ENCODE peak calls at places on chromosomes 6 and 20, in four cellular contexts. Y is SK-N-SH, A is K562, P is HepG2. G is an unnamed sample.

GRCh38 chr6:23435798-23436197 is 690.2 kb upstream of the NRSN1 start:
- DNase-seq in Y (no peak), A (no peak), P (no peak), G (no peak)

GRCh38 chr20:54112221-54112884 is 42.0 kb upstream of the BCAS1 start:
- DNase-seq in Y (no peak), P (no peak), A (no peak), G (no peak)

GRCh38 chr6:13485303-13485702 is 2.1 kb downstream of the GFOD1 start:
- DNase-seq in A (no peak), Y (no peak), P (no peak), G (no peak)

GRCh38 chr6:119586250-119586882 is 236.8 kb upstream of the MAN1A1 start:
- DNase-seq in A (no peak), Y (no peak), P (no peak), G (no peak)

GRCh38 chr20:19974621-19975435 is 42.3 kb upstream of the NAA20 start:
- DNase-seq in Y (peak), A (no peak), P (no peak), G (no peak)

GRCh38 chr6:25787469-25787868 is 32.9 kb downstream of the SLC17A4 start:
- DNase-seq in A (no peak), Y (no peak), P (no peak), G (no peak)

GRCh38 chr6:47044418-47044817 is 2.3 kb upstream of the ADGRF1 start:
- DNase-seq in A (no peak), P (no peak), Y (no peak), G (no peak)

GRCh38 chr6:161410736-161411135 is 136.9 kb upstream of the AGPAT4 start:
- DNase-seq in A (no peak), P (no peak), Y (no peak), G (no peak)

GRCh38 chr6:141957271-141957670 is 175.5 kb upstream of the GJE1 start:
- DNase-seq in A (no peak), P (no peak), Y (no peak), G (no peak)

GRCh38 chr6:128095362-128095761 is 194.5 kb upstream of the THEMIS start:
- DNase-seq in P (no peak), Y (no peak), A (no peak), G (no peak)

GRCh38 chr6:148471624-148472494 is 129.2 kb downstream of the SASH1 start:
- DNase-seq in Y (no peak), A (no peak), P (no peak), G (no peak)

GRCh38 chr6:158762787-158763439 is 56.3 kb downstream of the EZR start:
- DNase-seq in P (no peak), A (peak), Y (no peak), G (no peak)

GRCh38 chr6:95743591-95743990 is 166.3 kb downstream of the MANEA start:
- DNase-seq in Y (no peak), A (no peak), P (peak), G (peak)

GRCh38 chr6:25472314-25472713 is 179.7 kb upstream of the SCGN start:
- DNase-seq in A (no peak), Y (peak), P (no peak), G (no peak)

GRCh38 chr20:51801220-51801991 is 915 bp downstream of the SALL4 start:
- DNase-seq in P (no peak), A (no peak), Y (peak), G (peak)

GRCh38 chr6:21969192-21969591 is 327.6 kb downstream of the PRL start:
- DNase-seq in P (no peak), A (no peak), Y (no peak), G (no peak)

GRCh38 chr6:122779672-122780066 is at the start of gene FABP7:
- DNase-seq in P (no peak), Y (no peak), A (no peak), G (no peak)

GRCh38 chr6:44999066-44999465 is 329.1 kb upstream of the RUNX2 start:
- DNase-seq in A (no peak), Y (no peak), P (no peak), G (no peak)

GRCh38 chr20:40646321-40647212 is 42.5 kb downstream of the MAFB start:
- DNase-seq in Y (no peak), P (no peak), A (no peak), G (no peak)

GRCh38 chr20:62733250-62733842 is 24.7 kb downstream of the NTSR1 start:
- DNase-seq in P (no peak), Y (no peak), A (no peak), G (no peak)

GRCh38 chr6:67888886-67889681 is 746.0 kb upstream of the ADGRB3 start:
- DNase-seq in P (peak), A (peak), Y (no peak), G (no peak)

GRCh38 chr6:6564154-6564553 is 24.4 kb upstream of the LY86 start:
- DNase-seq in A (no peak), P (no peak), Y (no peak), G (no peak)

GRCh38 chr6:89495961-89496535 is 63.1 kb downstream of the ANKRD6 start:
- DNase-seq in P (no peak), A (no peak), Y (peak), G (no peak)

GRCh38 chr20:1224205-1224604 is 1.6 kb upstream of the RAD21L1 start:
- DNase-seq in Y (no peak), P (no peak), A (no peak), G (no peak)

GRCh38 chr6:11769816-11770545 is 8.6 kb downstream of the ADTRP start:
- DNase-seq in A (no peak), P (no peak), Y (no peak), G (peak)

GRCh38 chr6:82385102-82385501 is 21.5 kb downstream of the TPBG start:
- DNase-seq in P (no peak), Y (no peak), A (no peak), G (no peak)

GRCh38 chr20:40986774-40987173 is 41.8 kb upstream of the TOP1 start:
- DNase-seq in A (no peak), Y (no peak), P (no peak), G (no peak)

DNA sequence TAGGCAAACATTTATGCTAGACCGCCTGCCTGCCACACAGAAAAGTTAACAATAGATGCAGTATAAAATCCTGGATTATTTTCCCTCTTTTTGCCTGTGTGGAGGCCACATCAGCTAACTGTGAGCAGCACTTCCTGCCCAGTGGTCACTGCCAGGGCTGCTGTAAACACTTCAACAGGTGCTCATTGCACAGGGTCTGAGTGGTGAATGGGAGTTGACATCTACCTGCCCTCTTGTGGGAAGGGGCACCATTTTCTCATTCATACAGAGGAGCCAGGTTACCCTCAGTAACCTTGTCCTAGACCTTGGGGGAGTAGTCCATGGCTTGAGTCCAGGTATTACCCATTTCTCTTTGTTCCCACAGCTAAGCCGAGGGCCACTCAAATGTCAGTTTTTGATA is 235.3 kb downstream of the TMEM242 start:
- DNase-seq in A (no peak), Y (no peak), P (no peak), G (no peak)
- TF ChIP-seq FOXJ3 in A (no peak), Y (no peak), P (no peak), G (no peak)

GRCh38 chr6:32971581-32972352 is 3.4 kb downstream of the BRD2 start:
- DNase-seq in Y (peak), P (peak), A (peak), G (peak)

GRCh38 chr6:32973934-32974333 is 5.5 kb downstream of the BRD2 start:
- DNase-seq in A (peak), P (no peak), Y (peak), G (no peak)

GRCh38 chr6:32973144-32973854 is 4.9 kb downstream of the BRD2 start:
- DNase-seq in P (peak), Y (no peak), A (peak), G (peak)

GRCh38 chr6:32971245-32971580 is 2.8 kb downstream of the BRD2 start:
- DNase-seq in P (no peak), Y (no peak), A (no peak), G (no peak)

DNA sequence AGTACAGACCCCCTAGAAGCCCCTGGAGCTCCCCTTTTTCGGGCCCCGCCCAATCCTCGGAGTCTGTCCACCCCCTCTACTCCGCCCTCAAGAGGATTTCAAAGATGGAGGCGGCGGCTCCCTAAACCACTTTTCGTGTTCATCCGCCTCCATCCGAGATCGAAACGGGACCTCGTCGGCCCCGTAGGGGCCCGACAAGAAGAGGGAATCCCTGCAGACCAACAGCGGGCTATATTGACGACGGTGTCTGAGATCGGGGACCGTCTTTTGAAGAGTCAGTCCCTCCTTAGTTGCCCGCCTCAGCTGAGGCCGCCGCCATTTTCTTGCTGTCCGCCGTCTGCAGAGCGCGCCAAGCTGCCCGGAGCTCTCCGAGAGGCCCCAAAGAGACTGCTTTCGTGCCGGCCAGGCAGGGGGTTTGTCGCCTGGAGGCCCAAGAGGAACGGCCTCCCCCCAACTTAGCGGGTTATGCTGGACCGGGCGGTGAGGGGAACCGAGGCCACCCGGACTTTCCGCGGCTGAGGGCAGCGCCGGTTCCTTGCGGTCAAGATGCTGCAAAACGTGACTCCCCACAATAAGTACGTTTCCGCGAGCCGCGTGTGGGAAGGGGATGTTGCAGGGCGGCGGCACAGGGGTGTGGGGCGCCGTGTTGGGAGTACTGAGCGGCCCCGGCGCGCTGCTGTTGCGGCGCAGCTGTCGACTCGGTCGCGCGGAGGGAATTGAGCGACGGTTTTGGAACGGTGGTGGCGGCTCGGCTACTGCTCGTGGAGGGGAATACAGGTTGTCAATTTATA is 4.2 kb downstream of the BRD2 start:
- DNase-seq in A (peak), Y (peak), P (no peak), G (peak)
- TF ChIP-seq FOXJ3 in A (no peak), Y (no peak), P (no peak), G (no peak)

DNA sequence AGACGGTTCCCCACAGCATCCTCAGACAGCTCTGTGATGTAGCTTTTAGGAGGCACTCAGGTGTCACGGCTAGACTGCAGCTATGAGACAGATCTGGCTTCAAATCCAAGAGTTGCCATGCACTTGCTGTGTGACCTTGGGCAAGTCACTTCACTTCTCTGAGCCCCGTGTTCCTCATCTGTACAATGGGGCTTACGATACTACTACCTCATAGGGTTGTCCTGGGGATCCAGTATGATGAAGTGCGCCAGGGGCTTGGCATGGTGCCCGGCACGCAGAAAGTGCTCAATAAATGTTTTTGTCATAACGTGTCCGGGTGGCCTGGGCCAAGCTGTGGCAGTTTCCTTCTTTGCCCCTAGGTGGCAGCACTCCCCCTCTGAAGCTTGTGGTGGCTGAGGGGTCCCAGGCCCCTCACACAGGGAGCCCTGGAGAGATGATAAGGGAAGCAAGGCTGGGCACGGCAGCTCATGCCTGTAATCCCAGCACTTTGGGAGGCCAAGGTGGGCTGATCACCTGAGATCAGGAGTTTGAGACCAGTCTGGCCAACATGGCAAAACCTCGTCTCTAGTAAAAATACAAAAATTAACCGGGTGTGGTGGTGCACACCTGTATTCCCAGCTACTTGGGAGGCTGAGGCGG is 19.1 kb upstream of the CHMP4B start:
- DNase-seq in Y (peak), P (peak), A (peak), G (peak)
- TF ChIP-seq FOXJ3 in Y (no peak), P (no peak), A (no peak), G (no peak)

GRCh38 chr20:10652660-10653191 is 21.1 kb downstream of the JAG1 start:
- DNase-seq in Y (no peak), P (peak), A (no peak), G (no peak)

GRCh38 chr20:10649817-10650200 is 24.0 kb downstream of the JAG1 start:
- DNase-seq in Y (no peak), A (no peak), P (no peak), G (no peak)

GRCh38 chr20:10652185-10652584 is 21.6 kb downstream of the JAG1 start:
- DNase-seq in P (no peak), A (no peak), Y (no peak), G (no peak)

GRCh38 chr20:10649080-10649816 is 24.6 kb downstream of the JAG1 start:
- DNase-seq in P (no peak), A (no peak), Y (no peak), G (no peak)

DNA sequence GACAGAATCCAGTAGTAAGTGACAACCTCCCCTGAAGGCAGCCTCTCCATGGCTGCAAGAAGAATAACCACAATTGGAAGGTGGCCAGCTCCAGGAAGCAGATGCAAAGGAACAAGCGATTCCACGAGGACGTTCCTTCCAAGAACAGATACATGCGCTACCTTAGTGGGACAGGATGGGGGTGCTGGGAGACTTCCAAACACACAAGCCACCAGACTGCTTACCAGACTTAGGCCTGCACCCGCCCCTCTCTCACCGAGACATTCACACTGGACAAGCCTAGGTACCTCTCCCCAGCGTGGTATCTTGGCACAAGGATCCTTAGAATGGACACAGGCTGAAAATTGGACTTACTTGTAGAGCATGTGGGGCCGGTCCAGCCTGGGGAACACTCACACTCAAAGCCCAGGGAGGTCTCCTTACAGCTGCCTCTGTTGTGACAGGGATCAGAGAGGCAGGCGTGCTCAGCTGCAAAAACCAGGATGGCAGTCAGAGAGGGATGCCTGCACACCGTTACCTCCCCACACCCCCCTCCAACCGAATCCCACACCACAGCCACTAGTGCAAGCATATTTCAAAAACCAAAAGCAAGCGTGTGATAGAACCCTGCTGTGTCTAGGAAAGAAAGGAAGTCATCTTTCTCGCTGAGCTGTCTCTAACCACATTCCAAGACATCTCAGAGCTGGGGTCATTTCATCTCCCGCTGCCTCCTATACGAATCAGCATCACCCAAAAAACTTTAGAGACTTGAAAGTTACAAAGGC is 22.4 kb downstream of the JAG1 start:
- DNase-seq in Y (no peak), A (no peak), P (no peak), G (no peak)
- TF ChIP-seq FOXJ3 in Y (no peak), A (no peak), P (no peak), G (no peak)

DNA sequence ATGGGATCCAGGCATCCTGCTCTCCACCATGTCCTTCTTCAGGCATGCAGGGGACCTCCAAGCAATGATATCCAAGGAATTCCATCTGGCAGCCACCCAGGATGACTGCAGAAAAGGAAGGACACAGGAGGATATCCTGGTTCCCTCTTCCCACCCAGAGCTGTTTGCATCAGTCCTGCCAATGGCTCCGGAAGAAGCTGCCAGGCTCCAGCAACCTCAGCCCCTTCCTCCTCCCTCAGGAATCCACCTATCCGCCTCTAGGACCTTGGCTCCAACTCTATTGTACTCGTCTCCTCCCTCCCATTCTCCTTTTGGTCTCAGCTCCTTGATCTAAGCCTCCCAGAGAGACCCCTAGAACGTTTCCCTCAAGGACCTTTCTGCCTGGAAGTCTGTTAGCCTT is 733 bp upstream of the PSORS1C2 start:
- DNase-seq in P (no peak), A (no peak), Y (no peak), G (peak)
- TF ChIP-seq FOXJ3 in P (no peak), A (no peak), Y (no peak), G (no peak)

GRCh38 chr6:108968746-108969316 is 120.6 kb downstream of the ARMC2 start:
- DNase-seq in Y (no peak), P (no peak), A (no peak), G (no peak)
- TF ChIP-seq FOXJ3 in Y (no peak), P (no peak), A (no peak), G (no peak)

GRCh38 chr6:156948807-156949206 is 171.6 kb downstream of the ARID1B start:
- DNase-seq in Y (no peak), A (no peak), P (no peak), G (no peak)
- TF ChIP-seq FOXJ3 in Y (no peak), A (no peak), P (no peak), G (no peak)

GRCh38 chr6:126206504-126207246 is 133.2 kb upstream of the CENPW start:
- DNase-seq in P (no peak), Y (no peak), A (no peak), G (no peak)

GRCh38 chr6:126204598-126204997 is 135.3 kb upstream of the CENPW start:
- DNase-seq in P (no peak), Y (no peak), A (no peak), G (no peak)

DNA sequence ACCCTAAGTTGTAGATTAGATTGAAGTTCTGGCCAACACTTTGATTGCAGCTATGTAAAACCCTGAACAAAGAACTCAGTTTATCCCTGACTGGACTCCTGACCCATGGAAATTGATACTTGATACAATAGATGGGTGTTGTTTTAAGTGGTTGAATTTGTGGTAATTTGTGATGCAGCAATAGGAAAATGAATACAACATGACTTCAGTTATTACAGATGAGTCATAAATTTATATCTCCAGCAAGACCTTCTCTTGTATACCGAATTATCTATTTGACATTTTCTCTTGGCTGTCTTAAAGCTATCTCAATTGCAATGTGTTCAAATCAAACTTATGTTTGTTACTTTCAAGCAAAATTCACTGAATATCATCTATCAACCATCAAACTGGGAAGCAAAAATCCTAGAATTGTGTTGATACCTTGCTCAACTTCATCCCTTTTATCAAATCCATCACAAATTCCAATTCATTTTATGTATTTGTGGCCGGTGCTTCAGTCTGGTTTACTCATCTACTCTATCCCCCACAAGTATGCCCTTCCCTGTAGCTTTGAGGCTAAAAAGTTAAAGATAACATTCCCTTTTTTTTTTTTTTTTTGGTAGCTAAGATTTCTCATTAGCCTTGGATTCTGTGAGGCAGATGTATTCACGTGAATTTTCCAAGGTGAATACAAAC is 129.4 kb upstream of the CENPW start:
- DNase-seq in A (no peak), P (no peak), Y (no peak), G (no peak)
- TF ChIP-seq FOXJ3 in A (no peak), P (no peak), Y (no peak), G (no peak)

G was measured in WTC11.